ENCODE peak calls at places on chromosomes 16 and 17, in ten cellular contexts. L, J, F, U, P, Q, R, S, V and I are unnamed samples.

GRCh38 chr16:4200000-4200780 is 41.7 kb downstream of the SRL start:
- DNase-seq in P (peak; percentile 28), J (no peak), V (peak; percentile 66), F (peak; percentile 72), S (peak; percentile 39), Q (peak; percentile 80), L (no peak), U (peak; percentile 76), R (no peak), I (no peak)

GRCh38 chr17:4446326-4447051 is 12.7 kb downstream of the SPNS3 start:
- DNase-seq in F (no peak), P (no peak), L (no peak), J (no peak), R (no peak), Q (no peak), S (no peak), U (peak; percentile 43), V (no peak), I (no peak)

GRCh38 chr16:85667841-85668413 is 20.8 kb downstream of the GINS2 start:
- DNase-seq in L (no peak), R (no peak), U (peak; percentile 45), J (no peak), P (no peak), Q (no peak), F (no peak), V (no peak), S (no peak), I (no peak)

GRCh38 chr17:671076-671762 is 43.4 kb downstream of the VPS53 start:
- DNase-seq in J (no peak), P (no peak), L (no peak), F (no peak), R (no peak), S (no peak), Q (no peak), U (no peak), V (no peak), I (no peak)

GRCh38 chr17:44804301-44805061 is 25.6 kb downstream of the GJC1 start:
- DNase-seq in P (peak; percentile 87), F (no peak), V (peak; percentile 49), R (no peak), S (no peak), U (peak; percentile 66), L (no peak), Q (no peak), J (no peak), I (no peak)

GRCh38 chr16:10871157-10871991 is 5.6 kb upstream of the CIITA start:
- DNase-seq in L (no peak), R (no peak), U (no peak), P (no peak), Q (peak; percentile 94), F (peak; percentile 81), S (peak; percentile 73), J (no peak), V (peak; percentile 33), I (peak; percentile 84)

GRCh38 chr16:80997139-80997798 is 9.4 kb downstream of the CMC2 start:
- DNase-seq in P (no peak), V (no peak), F (no peak), S (no peak), J (no peak), Q (peak; percentile 12), L (no peak), R (no peak), U (no peak), I (no peak)

GRCh38 chr16:21593530-21594289 is 5.7 kb upstream of the METTL9 start:
- DNase-seq in J (no peak), S (no peak), R (no peak), P (peak; percentile 25), L (no peak), U (no peak), V (no peak), Q (no peak), F (no peak), I (no peak)

GRCh38 chr17:79991140-79991923 is 44.3 kb downstream of the TBC1D16 start:
- DNase-seq in F (peak; percentile 93), U (peak; percentile 87), P (peak; percentile 65), V (peak; percentile 83), Q (peak; percentile 92), L (peak; percentile 60), S (peak; percentile 82), R (peak; percentile 62), J (peak; percentile 89), I (peak; percentile 90)

GRCh38 chr17:73824321-73824720 is 180.1 kb upstream of the SDK2 start:
- DNase-seq in R (no peak), S (no peak), L (no peak), V (no peak), U (no peak), F (peak; percentile 31), P (no peak), J (no peak), Q (no peak), I (no peak)